ENCODE peak calls at places on chromosome 3, in seven cellular contexts. T is ecto neural progenitor cell; S is pulmonary artery endothelial cell; Q is activated CD8-positive, alpha-beta memory T cell treated with anti-CD3 and anti-CD28 coated beads for 24 hours; H is neuronal stem cell; Y is activated effector memory CD4-positive, alpha-beta T cell treated with anti-CD3 and anti-CD28 coated beads, Interleukin-2, amount 50 U/mL, for 16 hours; Z is stimulated activated CD4-positive, alpha-beta T cell treated with anti-CD3 and anti-CD28 coated beads, TNF-alpha, amount 100 ng/mL, for 24 hours. R is an unnamed sample.

GRCh38 chr3:134373278-134373941 is 837 bp downstream of the AMOTL2 start:
- DNase-seq in Q (no peak), Y (peak), Z (no peak), T (peak), H (peak), S (peak), R (peak)

GRCh38 chr3:154718716-154719115 is 288.7 kb upstream of the GPR149 start:
- DNase-seq in S (no peak), Y (no peak), H (no peak), Z (no peak), T (no peak), Q (no peak), R (no peak)

GRCh38 chr3:169227911-169228310 is 435.6 kb downstream of the MECOM start:
- DNase-seq in Y (no peak), H (no peak), Q (no peak), S (no peak), Z (no peak), T (no peak), R (no peak)

GRCh38 chr3:116188231-116188785 is 257.0 kb downstream of the LSAMP start:
- DNase-seq in Y (no peak), Q (no peak), T (no peak), Z (no peak), H (no peak), S (no peak), R (no peak)

GRCh38 chr3:174243194-174243593 is 615.9 kb upstream of the NAALADL2 start:
- DNase-seq in T (no peak), Z (no peak), Q (no peak), S (no peak), Y (no peak), H (no peak), R (no peak)

GRCh38 chr3:23735575-23736326 is 70.0 kb upstream of the UBE2E1 start:
- DNase-seq in T (no peak), S (no peak), H (no peak), Z (no peak), Q (no peak), Y (no peak), R (peak)

GRCh38 chr3:12841085-12841969 is at the start of gene RPL32:
- DNase-seq in H (peak), S (peak), Z (peak), Q (peak), T (peak), Y (peak), R (peak)

GRCh38 chr3:78762121-78762520 is 1005.7 kb downstream of the ROBO1 start:
- DNase-seq in T (no peak), Y (no peak), Q (no peak), H (no peak), Z (no peak), S (no peak), R (no peak)

GRCh38 chr3:128407986-128408692 is 58.6 kb downstream of the DNAJB8 start:
- DNase-seq in H (no peak), Z (no peak), S (no peak), Q (no peak), T (no peak), Y (no peak), R (no peak)

GRCh38 chr3:71210257-71211002 is 373.1 kb downstream of the FOXP1 start:
- DNase-seq in Z (no peak), Q (no peak), H (no peak), T (no peak), S (no peak), Y (no peak), R (no peak)

GRCh38 chr3:29822051-29822450 is 541.2 kb downstream of the RBMS3 start:
- DNase-seq in Z (no peak), Q (no peak), Y (no peak), H (no peak), T (no peak), S (peak), R (no peak)

GRCh38 chr3:14587733-14588360 is 47.7 kb upstream of the GRIP2 start:
- DNase-seq in Z (no peak), Q (no peak), H (no peak), Y (no peak), T (no peak), S (no peak), R (no peak)

GRCh38 chr3:159807137-159808028 is 181.3 kb upstream of the IL12A start:
- DNase-seq in H (no peak), Q (no peak), S (no peak), Z (no peak), T (no peak), Y (no peak), R (no peak)

R was measured in Right ventricle myocardium superior.